ENCODE peak calls at places on chromosome 13, in seven cellular contexts. C is iPS DF 19.7, I is globus pallidus, J is astrocyte of the spinal cord, G is germinal center, N is astrocyte, S is fibroblast of the aortic adventitia. V is an unnamed sample.

GRCh38 chr13:24075137-24075975 is 85.2 kb upstream of the SPATA13 start:
- DNase-seq in C (no peak), I (no peak), J (no peak), G (no peak), N (no peak), S (peak; percentile 15), V (no peak)

GRCh38 chr13:46934749-46935148 is 37.9 kb upstream of the HTR2A start:
- DNase-seq in C (no peak), I (no peak), J (no peak), G (no peak), N (no peak), S (no peak), V (no peak)

GRCh38 chr13:28568286-28568685 is 73.4 kb upstream of the FLT1 start:
- DNase-seq in C (no peak), I (peak; percentile 66), J (no peak), G (no peak), N (no peak), S (peak; percentile 31), V (no peak)

GRCh38 chr13:29573190-29573589 is 22.3 kb downstream of the SLC7A1 start:
- DNase-seq in C (no peak), I (peak; percentile 14), J (no peak), G (peak; percentile 8), N (no peak), S (peak; percentile 55), V (no peak)

GRCh38 chr13:26498524-26499208 is 58.8 kb upstream of the WASF3 start:
- DNase-seq in C (no peak), I (no peak), J (peak; percentile 23), G (no peak), N (peak; percentile 22), S (peak; percentile 19), V (no peak)

GRCh38 chr13:101915755-101916107 is 463.3 kb downstream of the ITGBL1 start:
- DNase-seq in C (no peak), I (no peak), J (no peak), G (no peak), N (no peak), S (no peak), V (no peak)

GRCh38 chr13:79405501-79405830 is 589 bp downstream of the RBM26 start:
- DNase-seq in C (no peak), I (no peak), J (no peak), G (peak; percentile 20), N (no peak), S (no peak), V (no peak)

GRCh38 chr13:112153364-112153763 is 86.4 kb downstream of the SOX1 start:
- DNase-seq in C (no peak), I (no peak), J (no peak), G (no peak), N (no peak), S (no peak), V (no peak)

GRCh38 chr13:90485441-90485840 is 862.0 kb upstream of the MIR17HG start:
- DNase-seq in C (no peak), I (no peak), J (peak; percentile 87), G (no peak), N (peak; percentile 91), S (peak; percentile 93), V (no peak)

GRCh38 chr13:74573654-74574053 is 439.4 kb upstream of the KLF12 start:
- DNase-seq in C (no peak), I (peak; percentile 20), J (no peak), G (no peak), N (no peak), S (no peak), V (no peak)

GRCh38 chr13:43494206-43494605 is 292.6 kb downstream of the ENOX1 start:
- DNase-seq in C (no peak), I (no peak), J (no peak), G (no peak), N (no peak), S (no peak), V (no peak)

GRCh38 chr13:79936368-79937136 is 404.4 kb downstream of the SPRY2 start:
- DNase-seq in C (no peak), I (peak; percentile 98), J (peak; percentile 100), G (peak; percentile 1), N (peak; percentile 100), S (peak; percentile 100), V (no peak)

GRCh38 chr13:97493471-97493870 is 59.5 kb downstream of the RAP2A start:
- DNase-seq in C (no peak), I (no peak), J (no peak), G (no peak), N (no peak), S (no peak), V (no peak)

V was measured in stimulated activated naive B cell treated with anti-CD40 and anti-IgM and Interleukin-4, amounts not matched to agents 10 μg/mL and 1 μg/mL and 100 μg/mL, for 72 hours.